ENCODE peak calls at places on chromosomes 5 and 9, in eight cellular contexts. S is HCT116, X is sigmoid colon, A is HL-60, H is GM12892, B is Panc1, E is transverse colon, R is stomach. Q is an unnamed sample.

GRCh38 chr5:122741681-122742080 is 33.2 kb upstream of the SNX2 start:
- DNase-seq in S (no peak), X (no peak), A (no peak), H (no peak), B (no peak), E (no peak), R (no peak), Q (no peak)

GRCh38 chr9:133812941-133813748 is 75.0 kb upstream of the SARDH start:
- DNase-seq in S (no peak), X (no peak), A (no peak), H (no peak), B (no peak), E (no peak), R (no peak), Q (no peak)

GRCh38 chr9:117149996-117150395 is 264.9 kb downstream of the ASTN2 start:
- DNase-seq in S (no peak), X (no peak), A (no peak), H (no peak), B (no peak), E (no peak), R (no peak), Q (no peak)

GRCh38 chr5:180341595-180341994 is 11.5 kb downstream of the GFPT2 start:
- DNase-seq in S (no peak), X (no peak), A (no peak), H (no peak), B (no peak), E (no peak), R (no peak), Q (no peak)

GRCh38 chr5:35854248-35854647 is 2.4 kb upstream of the IL7R start:
- DNase-seq in S (no peak), X (no peak), A (no peak), H (no peak), B (no peak), E (peak; percentile 21), R (no peak), Q (no peak)

GRCh38 chr5:153713913-153714312 is 223.4 kb downstream of the GRIA1 start:
- DNase-seq in S (no peak), X (no peak), A (no peak), H (no peak), B (no peak), E (no peak), R (no peak), Q (no peak)

GRCh38 chr5:90015584-90016018 is 394.0 kb downstream of the CETN3 start:
- DNase-seq in S (no peak), X (no peak), A (no peak), H (no peak), B (no peak), E (no peak), R (no peak), Q (no peak)

GRCh38 chr9:14822666-14823065 is 87.6 kb downstream of the FREM1 start:
- DNase-seq in S (no peak), X (no peak), A (no peak), H (no peak), B (no peak), E (no peak), R (no peak), Q (no peak)

GRCh38 chr9:68953771-68954170 is 60.1 kb downstream of the PRKACG start:
- DNase-seq in S (no peak), X (no peak), A (no peak), H (no peak), B (no peak), E (no peak), R (no peak), Q (no peak)

GRCh38 chr5:88049156-88049555 is 219.5 kb downstream of the TMEM161B start:
- DNase-seq in S (no peak), X (no peak), A (no peak), H (no peak), B (no peak), E (no peak), R (no peak), Q (no peak)

GRCh38 chr9:38318755-38319495 is 73.6 kb upstream of the ALDH1B1 start:
- DNase-seq in S (no peak), X (no peak), A (no peak), H (no peak), B (no peak), E (peak; percentile 9), R (no peak), Q (no peak)

GRCh38 chr9:124868511-124869465 is 6.9 kb downstream of the ARPC5L start:
- DNase-seq in S (peak; percentile 40), X (peak; percentile 92), A (peak; percentile 89), H (peak; percentile 94), B (no peak), E (peak; percentile 91), R (peak; percentile 90), Q (peak; percentile 86)

GRCh38 chr5:151058891-151059611 is 21.8 kb downstream of the TNIP1 start:
- DNase-seq in S (no peak), X (no peak), A (peak; percentile 60), H (no peak), B (no peak), E (no peak), R (no peak), Q (no peak)

DNA sequence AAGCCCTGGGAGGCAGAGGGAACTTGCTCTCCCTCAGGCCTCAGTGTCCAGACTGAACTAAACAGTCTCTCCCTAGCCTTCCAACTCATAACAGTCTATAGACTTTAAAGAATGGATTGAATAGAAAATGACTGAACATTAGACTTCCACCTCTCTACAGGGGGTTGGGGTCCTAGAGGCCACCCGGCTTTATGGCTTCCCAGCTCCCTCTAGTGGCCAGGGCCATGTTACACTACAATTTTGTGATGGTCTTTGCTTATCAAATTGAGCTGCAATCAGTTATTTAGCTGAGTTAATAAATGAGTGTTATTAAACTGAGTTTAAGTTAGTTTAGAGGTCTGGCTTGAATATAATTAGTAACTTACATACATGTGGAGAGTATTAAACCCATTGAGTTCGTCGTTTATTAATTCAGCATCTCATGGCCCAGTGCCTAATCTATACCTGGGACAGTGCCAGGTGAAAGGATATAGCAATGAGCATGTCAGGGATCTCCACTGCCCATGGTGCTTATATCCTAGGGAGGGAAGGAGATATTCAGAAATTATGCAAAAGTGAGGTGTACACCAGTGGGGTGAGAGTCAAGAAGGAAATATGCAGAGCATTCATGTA is 105.2 kb downstream of the SH3TC2 start:
- DNase-seq in S (no peak), X (no peak), A (peak; percentile 53), H (peak; percentile 27), B (no peak), E (peak; percentile 34), R (peak; percentile 45), Q (no peak)
- TF ChIP-seq POLR2AphosphoS5 in S (no peak), X (no peak), A (no peak), H (no peak), B (no peak), E (no peak), R (no peak), Q (no peak)

DNA sequence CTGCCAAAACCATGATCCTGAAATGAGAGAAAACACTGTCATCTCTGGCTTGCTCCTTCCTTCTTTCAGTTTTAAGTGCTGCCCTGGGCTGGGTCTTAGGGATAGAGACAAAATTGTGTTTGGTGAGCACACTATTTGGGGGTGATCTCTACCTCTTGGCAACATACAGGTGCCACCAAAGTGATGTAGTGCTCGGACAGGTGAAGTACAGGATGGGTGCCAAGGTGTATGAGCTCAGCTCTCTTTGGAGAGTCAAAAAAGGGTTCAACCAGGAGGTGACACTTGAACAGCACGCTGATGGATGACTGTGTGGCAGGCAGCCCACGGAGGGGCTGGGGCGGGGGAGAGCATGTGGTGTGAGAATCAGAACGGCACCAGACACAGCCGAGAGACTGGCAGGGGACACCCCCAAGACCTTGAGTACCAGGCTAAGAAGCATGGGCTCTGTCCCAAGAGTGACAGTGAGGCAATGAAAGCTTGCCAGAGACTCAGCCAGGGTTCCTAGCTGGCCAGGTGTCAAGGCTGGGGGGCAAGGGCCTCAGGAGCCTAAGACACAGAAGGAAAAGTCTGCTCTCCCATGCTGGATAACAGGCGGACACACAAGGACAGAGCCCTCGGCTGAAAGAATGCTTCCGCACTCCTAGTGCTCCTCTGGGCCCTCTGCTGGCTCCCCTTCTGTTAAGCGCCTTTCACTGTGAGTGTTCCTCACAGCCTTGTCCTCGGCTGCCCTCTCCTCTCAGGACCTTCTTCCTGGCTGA is 2.5 kb downstream of the NHP2 start:
- DNase-seq in S (no peak), X (no peak), A (no peak), H (no peak), B (no peak), E (no peak), R (no peak), Q (no peak)
- TF ChIP-seq POLR2AphosphoS5 in S (no peak), X (peak; percentile 18), A (peak; percentile 23), H (no peak), B (no peak), E (no peak), R (no peak), Q (no peak)

DNA sequence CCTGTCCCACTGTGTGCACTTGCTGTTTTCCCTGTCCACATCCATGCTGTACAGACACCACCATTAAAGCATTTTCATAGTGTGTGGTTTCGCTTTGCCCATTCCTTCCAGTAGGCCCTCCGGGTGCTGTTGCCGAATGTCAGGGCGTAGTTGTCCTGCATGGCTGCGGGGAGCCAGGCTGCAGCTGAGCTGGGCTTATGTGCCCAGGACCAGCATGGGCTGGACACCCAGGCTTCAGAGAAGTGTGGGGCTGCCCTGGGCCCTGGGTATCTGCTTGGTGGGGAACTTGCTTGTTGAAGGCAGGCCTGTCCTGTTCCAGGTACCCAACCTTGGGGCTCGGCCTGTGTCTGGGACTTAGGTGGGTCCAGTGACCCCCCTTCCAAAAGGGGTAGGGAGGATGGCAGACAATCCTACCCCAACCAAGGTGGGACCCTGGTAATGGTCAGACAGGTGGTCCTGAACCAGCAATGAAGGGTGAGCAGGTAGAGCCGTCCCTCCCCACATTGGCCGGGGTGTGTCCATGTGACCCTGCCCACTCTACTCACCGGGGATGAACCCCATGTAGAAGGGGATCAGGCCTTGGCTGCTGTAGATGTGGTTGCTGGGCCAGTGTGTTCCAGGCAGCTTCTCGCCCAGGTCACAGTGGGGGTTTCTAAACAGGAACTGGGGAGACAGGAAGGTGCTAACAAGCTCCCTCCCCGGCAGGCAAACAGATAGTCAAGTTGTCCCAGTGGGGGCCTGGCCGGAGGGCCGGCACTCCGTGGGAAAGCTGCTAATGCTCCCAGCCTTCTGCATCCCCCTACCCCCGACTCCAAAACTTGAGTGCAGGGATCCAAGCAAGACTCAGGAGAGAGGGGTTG is 2.8 kb downstream of the TUBB4B start:
- DNase-seq in S (no peak), X (no peak), A (peak; percentile 48), H (no peak), B (no peak), E (peak; percentile 52), R (no peak), Q (no peak)
- TF ChIP-seq POLR2AphosphoS5 in S (peak; percentile 76), X (no peak), A (peak; percentile 80), H (peak; percentile 88), B (peak; percentile 89), E (no peak), R (peak; percentile 21), Q (no peak)

DNA sequence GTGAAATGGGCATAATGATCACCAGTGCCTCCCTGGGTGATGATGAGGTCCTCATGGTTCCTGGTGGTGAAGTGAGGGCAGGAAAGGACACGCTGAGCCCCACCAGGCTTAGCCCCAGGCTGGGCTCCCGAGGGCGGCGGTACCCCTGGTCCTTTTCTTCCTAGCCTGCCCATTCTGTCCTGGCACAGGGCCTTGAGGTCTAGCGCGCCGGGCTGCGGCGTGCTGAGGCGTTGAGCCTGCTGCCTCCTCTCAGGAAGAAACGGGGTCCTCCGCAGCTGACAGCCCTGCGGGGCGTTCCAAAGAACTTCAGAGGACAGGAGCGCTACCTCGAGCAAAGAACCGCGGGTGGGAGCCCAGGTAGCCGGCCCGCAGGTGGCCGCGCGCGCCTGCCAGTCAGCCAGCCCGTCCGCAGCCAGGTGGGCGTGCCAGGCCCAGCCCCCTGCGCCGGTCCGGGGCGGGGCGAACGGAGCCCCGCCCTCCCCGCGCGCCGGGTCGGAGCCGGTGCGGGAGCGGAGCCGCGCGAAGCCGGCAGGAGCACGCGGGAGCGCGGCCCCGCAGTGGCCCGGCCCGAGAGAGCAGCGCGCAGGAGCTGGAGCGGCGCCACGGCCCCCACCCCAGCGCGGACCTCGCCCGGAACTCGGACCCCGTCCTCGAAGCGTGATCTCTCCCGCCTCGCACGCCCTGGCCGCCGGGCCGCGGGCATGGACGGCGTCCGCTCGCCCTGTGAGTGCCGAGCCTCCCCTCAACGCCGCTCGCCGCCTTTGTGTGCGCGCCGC is at the start of gene WNK2:
- DNase-seq in S (no peak), X (no peak), A (no peak), H (peak; percentile 58), B (no peak), E (peak; percentile 67), R (peak; percentile 65), Q (no peak)
- TF ChIP-seq POLR2AphosphoS5 in S (peak; percentile 60), X (peak; percentile 65), A (no peak), H (no peak), B (no peak), E (no peak), R (no peak), Q (no peak)

Q was measured in breast epithelium.